ENCODE peak calls at places on chromosomes 1 and 21, in five cellular contexts. One of them, this sample, is unnamed.

GRCh38 chr1:35369922-35370671 is 101.6 kb downstream of the ZMYM4 start:
- DNase-seq in brain microvascular endothelial cell: peak; percentile 68
- DNase-seq in HepG2: no peak
- DNase-seq in pancreas: no peak
- DNase-seq in mammary epithelial cell: no peak
- DNase-seq in this sample: peak; percentile 49

GRCh38 chr1:154190550-154190949 is 1.4 kb downstream of the TPM3 start:
- DNase-seq in brain microvascular endothelial cell: no peak
- DNase-seq in HepG2: peak; percentile 44
- DNase-seq in pancreas: no peak
- DNase-seq in mammary epithelial cell: no peak
- DNase-seq in this sample: no peak

GRCh38 chr1:40849801-40850592 is 12.2 kb downstream of the CITED4 start:
- DNase-seq in brain microvascular endothelial cell: peak; percentile 54
- DNase-seq in HepG2: peak; percentile 43
- DNase-seq in pancreas: no peak
- DNase-seq in mammary epithelial cell: peak; percentile 46
- DNase-seq in this sample: peak; percentile 91

GRCh38 chr1:162056043-162056442 is 13.4 kb upstream of the NOS1AP start:
- DNase-seq in brain microvascular endothelial cell: peak; percentile 78
- DNase-seq in HepG2: peak; percentile 70
- DNase-seq in pancreas: peak; percentile 64
- DNase-seq in mammary epithelial cell: peak; percentile 50
- DNase-seq in this sample: peak; percentile 73

GRCh38 chr1:2224621-2225020 is 3.5 kb upstream of the SKI start:
- DNase-seq in brain microvascular endothelial cell: no peak
- DNase-seq in HepG2: no peak
- DNase-seq in pancreas: peak; percentile 67
- DNase-seq in mammary epithelial cell: no peak
- DNase-seq in this sample: no peak

GRCh38 chr1:219020386-219020785 is 153.3 kb upstream of the LYPLAL1 start:
- DNase-seq in brain microvascular endothelial cell: no peak
- DNase-seq in HepG2: no peak
- DNase-seq in pancreas: no peak
- DNase-seq in mammary epithelial cell: no peak
- DNase-seq in this sample: no peak

GRCh38 chr1:184027751-184028682 is 9.5 kb downstream of the COLGALT2 start:
- DNase-seq in brain microvascular endothelial cell: no peak
- DNase-seq in HepG2: no peak
- DNase-seq in pancreas: no peak
- DNase-seq in mammary epithelial cell: no peak
- DNase-seq in this sample: no peak

GRCh38 chr1:10316752-10317151 is 82.1 kb upstream of the PGD start:
- DNase-seq in brain microvascular endothelial cell: no peak
- DNase-seq in HepG2: no peak
- DNase-seq in pancreas: no peak
- DNase-seq in mammary epithelial cell: no peak
- DNase-seq in this sample: no peak

GRCh38 chr21:37378700-37379139 is 12.1 kb downstream of the DYRK1A start:
- DNase-seq in brain microvascular endothelial cell: no peak
- DNase-seq in HepG2: no peak
- DNase-seq in pancreas: no peak
- DNase-seq in mammary epithelial cell: no peak
- DNase-seq in this sample: no peak

GRCh38 chr21:27423073-27423472 is 456.2 kb upstream of the ADAMTS5 start:
- DNase-seq in brain microvascular endothelial cell: peak; percentile 96
- DNase-seq in HepG2: no peak
- DNase-seq in pancreas: no peak
- DNase-seq in mammary epithelial cell: peak; percentile 90
- DNase-seq in this sample: peak; percentile 76

GRCh38 chr1:177983824-177984528 is 14.1 kb upstream of the SEC16B start:
- DNase-seq in brain microvascular endothelial cell: peak; percentile 93
- DNase-seq in HepG2: peak; percentile 7
- DNase-seq in pancreas: no peak
- DNase-seq in mammary epithelial cell: peak; percentile 89
- DNase-seq in this sample: no peak

GRCh38 chr1:44819594-44820327 is 11.4 kb downstream of the BTBD19 start:
- DNase-seq in brain microvascular endothelial cell: peak; percentile 92
- DNase-seq in HepG2: peak; percentile 90
- DNase-seq in pancreas: peak; percentile 92
- DNase-seq in mammary epithelial cell: peak; percentile 98
- DNase-seq in this sample: peak; percentile 78

GRCh38 chr1:29516063-29516820 is 279.9 kb downstream of the PTPRU start:
- DNase-seq in brain microvascular endothelial cell: no peak
- DNase-seq in HepG2: no peak
- DNase-seq in pancreas: no peak
- DNase-seq in mammary epithelial cell: no peak
- DNase-seq in this sample: no peak

GRCh38 chr21:44372616-44373015 is 19.2 kb downstream of the TRPM2 start:
- DNase-seq in brain microvascular endothelial cell: no peak
- DNase-seq in HepG2: no peak
- DNase-seq in pancreas: no peak
- DNase-seq in mammary epithelial cell: no peak
- DNase-seq in this sample: no peak

GRCh38 chr1:219041141-219041540 is 132.5 kb upstream of the LYPLAL1 start:
- DNase-seq in brain microvascular endothelial cell: peak; percentile 83
- DNase-seq in HepG2: no peak
- DNase-seq in pancreas: no peak
- DNase-seq in mammary epithelial cell: peak; percentile 19
- DNase-seq in this sample: no peak

GRCh38 chr1:178689769-178690168 is 35.3 kb upstream of the RALGPS2 start:
- DNase-seq in brain microvascular endothelial cell: no peak
- DNase-seq in HepG2: no peak
- DNase-seq in pancreas: no peak
- DNase-seq in mammary epithelial cell: no peak
- DNase-seq in this sample: no peak

GRCh38 chr21:38997051-38997450 is 186.2 kb downstream of the PSMG1 start:
- DNase-seq in brain microvascular endothelial cell: no peak
- DNase-seq in HepG2: no peak
- DNase-seq in pancreas: no peak
- DNase-seq in mammary epithelial cell: no peak
- DNase-seq in this sample: no peak

GRCh38 chr1:26788836-26789611 is 1.3 kb downstream of the PIGV start:
- DNase-seq in brain microvascular endothelial cell: peak; percentile 74
- DNase-seq in HepG2: peak; percentile 76
- DNase-seq in pancreas: peak; percentile 90
- DNase-seq in mammary epithelial cell: peak; percentile 80
- DNase-seq in this sample: peak; percentile 87

GRCh38 chr1:181104790-181105133 is 16.3 kb downstream of the IER5 start:
- DNase-seq in brain microvascular endothelial cell: no peak
- DNase-seq in HepG2: peak; percentile 39
- DNase-seq in pancreas: peak; percentile 87
- DNase-seq in mammary epithelial cell: no peak
- DNase-seq in this sample: peak; percentile 70

GRCh38 chr1:2967881-2968280 is 53.4 kb upstream of the ACTRT2 start:
- DNase-seq in brain microvascular endothelial cell: no peak
- DNase-seq in HepG2: no peak
- DNase-seq in pancreas: peak; percentile 34
- DNase-seq in mammary epithelial cell: no peak
- DNase-seq in this sample: no peak

GRCh38 chr1:41454406-41454805 is 30.1 kb downstream of the EDN2 start:
- DNase-seq in brain microvascular endothelial cell: no peak
- DNase-seq in HepG2: no peak
- DNase-seq in pancreas: no peak
- DNase-seq in mammary epithelial cell: peak; percentile 62
- DNase-seq in this sample: no peak

GRCh38 chr1:246146811-246147210 is 360.3 kb downstream of the SMYD3 start:
- DNase-seq in brain microvascular endothelial cell: no peak
- DNase-seq in HepG2: no peak
- DNase-seq in pancreas: no peak
- DNase-seq in mammary epithelial cell: no peak
- DNase-seq in this sample: no peak

GRCh38 chr1:238241607-238242006 is 350.9 kb upstream of the ZP4 start:
- DNase-seq in brain microvascular endothelial cell: no peak
- DNase-seq in HepG2: no peak
- DNase-seq in pancreas: no peak
- DNase-seq in mammary epithelial cell: no peak
- DNase-seq in this sample: no peak

GRCh38 chr1:233440952-233441401 is 113.5 kb downstream of the MAP3K21 start:
- DNase-seq in brain microvascular endothelial cell: peak; percentile 43
- DNase-seq in HepG2: peak; percentile 31
- DNase-seq in pancreas: no peak
- DNase-seq in mammary epithelial cell: peak; percentile 58
- DNase-seq in this sample: peak; percentile 31

GRCh38 chr1:70990460-70991253 is 57.0 kb downstream of the PTGER3 start:
- DNase-seq in brain microvascular endothelial cell: no peak
- DNase-seq in HepG2: no peak
- DNase-seq in pancreas: no peak
- DNase-seq in mammary epithelial cell: no peak
- DNase-seq in this sample: no peak

GRCh38 chr1:70994753-70995152 is 52.9 kb downstream of the PTGER3 start:
- DNase-seq in brain microvascular endothelial cell: no peak
- DNase-seq in HepG2: no peak
- DNase-seq in pancreas: no peak
- DNase-seq in mammary epithelial cell: no peak
- DNase-seq in this sample: no peak

GRCh38 chr1:70992521-70992920 is 55.1 kb downstream of the PTGER3 start:
- DNase-seq in brain microvascular endothelial cell: no peak
- DNase-seq in HepG2: no peak
- DNase-seq in pancreas: no peak
- DNase-seq in mammary epithelial cell: no peak
- DNase-seq in this sample: no peak

GRCh38 chr1:70997793-70998192 is 49.8 kb downstream of the PTGER3 start:
- DNase-seq in brain microvascular endothelial cell: no peak
- DNase-seq in HepG2: no peak
- DNase-seq in pancreas: no peak
- DNase-seq in mammary epithelial cell: no peak
- DNase-seq in this sample: no peak

GRCh38 chr1:70993841-70994240 is 53.8 kb downstream of the PTGER3 start:
- DNase-seq in brain microvascular endothelial cell: no peak
- DNase-seq in HepG2: no peak
- DNase-seq in pancreas: no peak
- DNase-seq in mammary epithelial cell: no peak
- DNase-seq in this sample: no peak
- H3K4me3 ChIP-seq in brain microvascular endothelial cell: no peak overlapping the region
- H3K4me3 ChIP-seq in HepG2: no peak overlapping the region
- H3K4me3 ChIP-seq in pancreas: no peak overlapping the region
- H3K4me3 ChIP-seq in mammary epithelial cell: no peak overlapping the region
- H3K4me3 ChIP-seq in this sample: no peak overlapping the region

DNA sequence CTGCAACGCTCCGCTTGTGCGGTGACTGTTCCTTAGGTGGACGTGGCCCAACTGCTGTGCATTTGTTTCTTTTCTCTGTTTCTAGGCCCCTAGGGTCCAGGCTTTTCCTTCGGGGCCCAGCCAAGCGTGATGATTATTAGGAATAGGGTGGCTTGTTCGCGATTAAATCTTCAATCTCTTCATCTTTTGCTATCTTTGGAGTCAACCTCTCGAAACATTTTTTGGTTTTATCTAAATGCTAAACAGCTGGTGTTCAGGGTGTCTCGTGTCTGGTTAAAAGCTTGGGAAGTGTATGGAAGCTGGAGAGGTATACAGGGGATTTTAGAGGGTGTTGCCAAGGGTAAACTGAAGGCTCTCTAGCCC is 844 bp upstream of the PLD5 start:
- DNase-seq in brain microvascular endothelial cell: no peak
- DNase-seq in HepG2: no peak
- DNase-seq in pancreas: no peak
- DNase-seq in mammary epithelial cell: no peak
- DNase-seq in this sample: no peak
- H3K4me3 ChIP-seq in brain microvascular endothelial cell: no peak overlapping the region
- H3K4me3 ChIP-seq in HepG2: no peak overlapping the region
- H3K4me3 ChIP-seq in pancreas: no peak overlapping the region
- H3K4me3 ChIP-seq in mammary epithelial cell: peak overlapping the region; percentile 85
- H3K4me3 ChIP-seq in this sample: no peak overlapping the region

GRCh38 chr1:61193808-61194207 is 111.4 kb downstream of the NFIA start:
- DNase-seq in brain microvascular endothelial cell: no peak
- DNase-seq in HepG2: no peak
- DNase-seq in pancreas: no peak
- DNase-seq in mammary epithelial cell: no peak
- DNase-seq in this sample: no peak

GRCh38 chr1:61191140-61191720 is 108.9 kb downstream of the NFIA start:
- DNase-seq in brain microvascular endothelial cell: no peak
- DNase-seq in HepG2: no peak
- DNase-seq in pancreas: no peak
- DNase-seq in mammary epithelial cell: no peak
- DNase-seq in this sample: no peak

GRCh38 chr1:61192666-61193325 is 110.4 kb downstream of the NFIA start:
- DNase-seq in brain microvascular endothelial cell: no peak
- DNase-seq in HepG2: no peak
- DNase-seq in pancreas: no peak
- DNase-seq in mammary epithelial cell: no peak
- DNase-seq in this sample: no peak

GRCh38 chr1:61187380-61188086 is 105.2 kb downstream of the NFIA start:
- DNase-seq in brain microvascular endothelial cell: no peak
- DNase-seq in HepG2: no peak
- DNase-seq in pancreas: no peak
- DNase-seq in mammary epithelial cell: no peak
- DNase-seq in this sample: no peak

DNA sequence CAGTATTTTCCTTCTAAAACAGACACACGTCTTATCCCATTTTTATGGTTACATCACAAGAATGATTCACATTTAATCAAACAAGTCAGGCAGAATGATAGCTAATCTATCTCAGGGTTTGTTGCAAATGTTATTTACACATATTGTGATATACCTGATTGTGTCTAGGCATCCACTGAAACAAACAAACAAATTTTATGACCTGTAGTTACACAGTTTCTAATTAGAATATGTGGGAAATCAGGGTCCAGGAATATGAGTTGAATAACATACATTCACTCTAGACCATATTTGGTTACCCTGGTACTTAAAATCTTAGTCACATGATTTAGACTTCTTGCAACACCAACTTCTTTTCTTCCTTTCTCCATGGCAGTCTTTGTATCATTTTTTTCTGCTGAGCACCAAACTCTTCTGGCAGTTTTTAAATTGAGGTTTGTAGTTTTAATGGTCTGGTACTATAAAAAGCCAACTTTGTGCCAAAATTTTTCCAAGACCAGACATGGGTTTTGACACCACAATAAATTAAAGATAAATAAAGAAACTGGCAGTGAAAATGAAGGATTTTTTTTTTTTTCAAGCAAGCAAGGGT is 108.2 kb downstream of the NFIA start:
- DNase-seq in brain microvascular endothelial cell: no peak
- DNase-seq in HepG2: no peak
- DNase-seq in pancreas: no peak
- DNase-seq in mammary epithelial cell: no peak
- DNase-seq in this sample: no peak
- H3K4me3 ChIP-seq in brain microvascular endothelial cell: no peak overlapping the region
- H3K4me3 ChIP-seq in HepG2: no peak overlapping the region
- H3K4me3 ChIP-seq in pancreas: no peak overlapping the region
- H3K4me3 ChIP-seq in mammary epithelial cell: no peak overlapping the region
- H3K4me3 ChIP-seq in this sample: no peak overlapping the region

DNA sequence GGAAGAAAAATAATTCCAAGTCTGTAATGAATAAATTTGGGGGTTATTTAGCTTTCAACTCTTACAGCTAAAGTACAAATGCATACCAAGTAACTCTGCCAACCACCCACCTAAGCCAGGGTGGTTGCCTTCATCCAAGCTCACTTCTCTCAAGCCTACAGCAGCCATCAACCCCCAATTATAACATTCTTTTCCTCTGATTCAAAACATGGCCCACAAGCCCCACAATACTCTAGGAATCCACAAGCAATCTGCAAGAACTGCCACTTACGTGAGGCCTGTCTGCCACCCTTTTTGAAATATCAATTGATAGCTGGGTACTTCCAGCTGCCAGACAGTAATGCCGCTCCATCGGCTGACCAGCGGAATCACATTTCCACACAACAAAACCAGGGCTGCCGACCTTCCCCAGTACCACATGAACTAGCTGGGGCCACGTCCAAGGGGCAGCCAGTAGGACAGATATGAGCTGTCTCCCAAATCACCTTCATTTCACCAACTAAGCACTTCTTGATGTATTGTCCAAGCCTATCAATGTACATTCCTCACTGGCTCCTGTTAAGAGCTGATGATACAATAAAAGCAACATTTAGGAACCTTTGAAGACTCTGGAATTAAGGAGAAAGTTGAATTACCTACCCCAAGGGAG is 3.2 kb downstream of the LBR start:
- DNase-seq in brain microvascular endothelial cell: peak; percentile 20
- DNase-seq in HepG2: no peak
- DNase-seq in pancreas: no peak
- DNase-seq in mammary epithelial cell: peak; percentile 15
- DNase-seq in this sample: no peak
- H3K4me3 ChIP-seq in brain microvascular endothelial cell: no peak overlapping the region
- H3K4me3 ChIP-seq in HepG2: no peak overlapping the region
- H3K4me3 ChIP-seq in pancreas: no peak overlapping the region
- H3K4me3 ChIP-seq in mammary epithelial cell: peak overlapping the region; percentile 24
- H3K4me3 ChIP-seq in this sample: no peak overlapping the region

This sample was measured in adrenal gland.